ENCODE peak calls at places on chromosomes 6 and 20, in four cellular contexts. V, R, S and P are unnamed samples. For H3K4me1 and H3K9me3, the result is how much of the 10 kb centered on the place peaks cover.

GRCh38 chr6:139903411-139904157 is 529.1 kb upstream of the CITED2 start:
- DNase-seq in V (peak), R (no peak), S (no peak), P (no peak)

GRCh38 chr20:63530788-63531160 is 6.4 kb downstream of the PTK6 start:
- DNase-seq in S (no peak), R (no peak), V (peak), P (peak)

GRCh38 chr6:72032056-72032455 is 145.7 kb downstream of the RIMS1 start:
- DNase-seq in V (no peak), S (no peak), R (no peak), P (no peak)

GRCh38 chr6:17004269-17004668 is 97.6 kb upstream of the STMND1 start:
- DNase-seq in V (no peak), R (no peak), S (no peak), P (no peak)

GRCh38 chr6:84707161-84707560 is 57.2 kb downstream of the TBX18 start:
- DNase-seq in V (no peak), R (no peak), S (no peak), P (no peak)

GRCh38 chr20:41362748-41363140 is 3.9 kb downstream of the EMILIN3 start:
- DNase-seq in R (no peak), S (no peak), V (no peak), P (no peak)

GRCh38 chr6:158819977-158820632 is 937 bp upstream of the EZR start:
- DNase-seq in S (no peak), V (peak), R (no peak), P (no peak)

GRCh38 chr6:166728884-166729530 is 102.0 kb upstream of the RPS6KA2 start:
- DNase-seq in R (no peak), V (no peak), S (no peak), P (peak)

DNA sequence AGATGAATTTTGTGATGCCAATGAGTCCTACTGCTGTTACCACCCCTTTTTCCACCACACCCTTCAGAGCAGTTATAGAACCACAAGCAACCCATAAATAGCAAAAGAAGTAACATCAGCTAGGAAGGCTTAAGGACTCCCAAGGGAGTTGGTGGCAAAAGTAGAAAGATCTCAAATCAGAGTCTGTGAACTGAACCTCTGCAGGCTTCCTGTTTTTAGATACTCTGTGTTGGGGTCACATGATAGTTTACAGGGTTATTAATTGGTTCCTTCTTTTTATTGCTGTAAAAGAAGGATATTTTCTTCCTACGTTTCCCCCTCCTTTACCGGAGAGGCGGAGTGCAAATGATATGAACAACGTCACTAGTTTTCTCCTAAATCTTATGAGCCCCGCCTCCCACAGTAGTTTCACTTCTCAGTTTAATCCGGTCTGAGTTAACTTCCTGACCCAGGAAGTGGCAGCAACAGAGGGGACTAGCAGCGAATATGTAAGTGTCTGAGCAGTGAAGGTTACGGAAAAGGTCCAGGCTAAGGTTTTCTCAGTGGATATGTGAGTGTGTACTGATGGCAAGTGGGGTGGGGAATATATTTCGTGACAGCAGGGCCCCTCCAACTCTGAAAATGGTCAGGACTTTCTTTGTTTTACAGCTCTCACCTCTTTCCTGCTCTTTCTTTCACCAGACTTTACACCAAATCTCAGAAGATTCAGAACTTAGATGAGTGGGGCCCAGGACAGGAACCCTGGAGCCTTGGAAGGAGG is at the start of gene TRIM38:
- DNase-seq in R (peak), V (peak), S (peak), P (no peak)
- H3K4me1 ChIP-seq in R (under half), V (under half), S (under half), P (under half)

GRCh38 chr6:105917038-105917695 is 169.0 kb upstream of the PRDM1 start:
- DNase-seq in R (no peak), S (no peak), V (no peak), P (no peak)
- H3K9me3 ChIP-seq in R (under half), S (under half), V (under half), P (under half)

DNA sequence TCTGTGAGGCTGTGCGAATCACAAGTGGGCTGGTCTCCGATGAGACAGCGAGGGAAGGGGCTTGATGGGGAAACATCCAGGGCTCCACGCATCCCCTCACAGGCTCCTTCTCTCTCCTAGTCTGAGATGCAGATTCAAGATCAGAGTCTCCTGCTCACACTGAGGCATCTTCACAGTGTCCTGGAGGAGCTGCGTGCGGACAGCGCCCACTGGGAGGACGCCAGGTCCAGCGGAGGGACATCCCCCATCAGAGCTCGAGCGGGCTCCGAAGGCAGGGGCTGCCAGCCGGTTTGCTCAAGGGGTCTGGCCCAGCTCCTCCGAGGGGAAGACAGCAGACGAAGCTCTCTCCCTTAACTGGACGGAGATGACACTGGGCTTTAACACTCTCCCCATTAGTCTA is 3.5 kb downstream of the C20orf202 start:
- DNase-seq in S (no peak), V (no peak), R (no peak), P (no peak)
- H3K4me1 ChIP-seq in S (under half), V (under half), R (under half), P (under half)

GRCh38 chr6:170301184-170301583 is 5.4 kb upstream of the FAM120B start:
- DNase-seq in S (no peak), R (no peak), V (no peak), P (no peak)
- H3K9me3 ChIP-seq in S (under half), R (under half), V (under half), P (under half)

GRCh38 chr6:169804427-169804826 is 53.0 kb downstream of the ERMARD start:
- DNase-seq in R (no peak), V (no peak), S (no peak), P (no peak)
- H3K4me1 ChIP-seq in R (under half), V (under half), S (under half), P (under half)

GRCh38 chr20:62105592-62105991 is 16.7 kb upstream of the LSM14B start:
- DNase-seq in R (no peak), S (no peak), V (no peak), P (no peak)

GRCh38 chr20:62112368-62112767 is 9.9 kb upstream of the LSM14B start:
- DNase-seq in R (no peak), S (no peak), V (no peak), P (no peak)

GRCh38 chr20:62116558-62117361 is 5.5 kb upstream of the LSM14B start:
- DNase-seq in V (no peak), S (no peak), R (no peak), P (no peak)

GRCh38 chr20:62114894-62115293 is 7.4 kb upstream of the LSM14B start:
- DNase-seq in S (no peak), R (no peak), V (no peak), P (no peak)

DNA sequence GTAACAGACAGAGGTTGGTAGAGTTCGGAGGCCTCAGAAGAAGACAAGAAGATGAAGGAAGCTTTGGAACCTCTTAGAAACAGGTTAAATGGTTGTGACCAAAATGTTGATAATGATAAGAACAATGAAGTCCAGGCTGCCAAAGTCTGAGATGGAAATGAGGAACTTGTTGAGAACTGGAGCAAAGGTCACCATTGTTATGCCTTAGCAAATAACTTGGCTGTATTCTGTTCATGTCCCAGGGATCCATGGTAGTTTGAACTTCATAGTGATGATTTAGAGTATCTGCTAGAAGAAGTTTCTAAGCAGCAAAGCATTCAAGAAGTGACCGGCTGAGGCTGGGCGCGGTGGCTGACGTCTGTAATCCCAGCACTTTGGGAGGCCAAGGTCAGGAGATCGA is 11.1 kb upstream of the LSM14B start:
- DNase-seq in V (no peak), S (no peak), R (no peak), P (no peak)
- H3K9me3 ChIP-seq in V (under half), S (under half), R (half or more), P (under half)

DNA sequence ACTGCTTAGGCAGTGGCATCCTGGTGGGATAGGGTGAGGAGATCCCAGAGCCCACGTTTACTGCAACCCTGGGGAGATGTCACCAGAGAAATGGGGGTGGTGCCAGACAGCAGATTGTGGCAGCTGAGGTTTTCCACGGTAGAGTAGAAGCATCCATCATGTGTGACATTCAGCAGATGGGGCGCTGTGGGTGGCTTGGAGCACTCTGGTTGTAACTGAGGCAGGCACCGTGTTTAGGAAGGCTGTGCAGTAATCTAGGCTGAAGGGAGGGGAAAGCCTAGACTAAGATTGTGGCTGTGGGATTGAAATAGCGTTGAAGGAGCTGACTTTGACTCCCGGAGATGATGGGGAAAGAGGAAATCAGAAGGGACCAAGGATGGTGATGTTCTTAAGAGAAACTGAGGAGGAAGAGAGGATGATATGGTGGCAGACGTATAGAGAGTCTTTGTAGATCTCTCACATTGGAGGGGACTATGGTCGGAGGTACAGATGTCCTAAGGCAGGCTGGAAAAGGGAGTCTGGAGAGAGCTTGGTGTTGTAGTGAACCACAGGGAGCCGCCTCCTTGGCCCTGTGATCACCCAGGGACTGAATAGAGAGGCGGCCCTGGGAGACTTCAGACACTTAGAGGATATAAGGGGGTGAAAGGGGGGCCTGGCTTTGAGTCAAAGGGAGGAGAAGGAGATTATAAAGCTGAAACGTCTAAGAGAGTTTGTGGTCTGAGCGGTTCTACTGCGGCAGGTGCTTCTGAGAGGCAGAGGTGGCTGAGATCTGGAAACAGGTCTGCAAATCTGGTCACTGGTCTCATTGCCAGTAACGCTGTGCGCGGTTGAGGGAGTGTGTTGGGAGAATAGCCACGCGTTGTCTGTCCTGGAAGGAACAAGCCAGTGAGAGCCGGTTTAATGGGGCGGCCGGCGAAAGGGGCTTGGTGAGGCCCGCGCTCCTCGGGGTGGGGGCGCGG is 792 bp upstream of the MICA start:
- DNase-seq in V (peak), S (no peak), R (no peak), P (no peak)
- H3K4me1 ChIP-seq in V (under half), S (under half), R (under half), P (under half)

GRCh38 chr20:59667131-59667530 is 62.8 kb downstream of the PHACTR3 start:
- DNase-seq in S (peak), R (no peak), V (no peak), P (no peak)
- H3K9me3 ChIP-seq in S (under half), R (under half), V (under half), P (under half)

DNA sequence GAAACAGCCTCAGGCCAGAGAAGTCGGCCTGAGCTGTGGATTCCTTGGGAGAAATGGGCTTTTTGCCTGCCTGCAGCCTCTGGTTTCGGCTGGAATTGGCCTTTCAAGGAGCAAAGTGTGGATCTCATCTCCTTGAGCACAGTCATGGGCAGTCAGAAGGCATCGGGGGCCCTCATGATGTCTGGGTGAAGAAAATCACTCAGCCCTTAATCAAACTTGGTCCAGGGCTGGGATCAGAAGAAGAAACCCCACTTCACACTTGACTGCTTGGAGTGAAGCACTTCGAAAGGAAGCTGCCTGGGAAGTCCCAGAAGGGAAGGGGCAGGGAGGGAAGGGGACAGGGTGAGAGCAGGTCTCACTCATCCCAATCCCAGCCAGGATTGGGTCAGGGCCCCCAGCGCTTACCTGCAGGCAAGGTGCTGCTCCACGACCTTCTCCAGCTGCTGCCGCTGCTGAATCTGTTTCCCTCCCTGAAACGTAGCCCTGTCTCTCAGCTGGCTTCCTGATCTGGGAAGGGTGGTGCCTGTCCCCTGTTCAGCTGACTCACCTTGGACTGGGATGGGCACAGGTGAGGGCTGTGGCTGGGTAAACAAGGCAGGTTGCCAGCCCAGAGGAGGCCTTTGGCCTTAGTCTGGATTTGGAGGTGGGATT is at the start of gene SDCBP2:
- DNase-seq in S (peak), R (no peak), V (peak), P (no peak)
- H3K4me1 ChIP-seq in S (under half), R (under half), V (under half), P (under half)

GRCh38 chr6:44063561-44064059 is 63.6 kb downstream of the MRPL14 start:
- DNase-seq in R (no peak), V (no peak), S (no peak), P (no peak)
- H3K9me3 ChIP-seq in R (under half), V (under half), S (under half), P (under half)